ENCODE peak calls at places on chromosomes 2 and 18, in seven cellular contexts. G is neural crest cell; L is fibroblast of pulmonary artery; Z is myocyte; H is AML-193; Q is left lung; U is stimulated activated CD4-positive, alpha-beta T cell treated with anti-CD3 and anti-CD28 coated beads, Interleukin-2, amount 100 ng/mL, for 48 hours. M is an unnamed sample.

GRCh38 chr2:191950132-191950885 is 103.4 kb upstream of the CAVIN2 start:
- DNase-seq in G (no peak), L (peak), Z (peak), H (no peak), Q (no peak), U (no peak), M (no peak)

GRCh38 chr18:68733693-68734092 is 18.8 kb upstream of the TMX3 start:
- DNase-seq in G (no peak), L (no peak), Z (no peak), H (no peak), Q (no peak), U (no peak), M (no peak)

GRCh38 chr2:230941202-230942180 is 16.4 kb upstream of the GPR55 start:
- DNase-seq in G (no peak), L (no peak), Z (no peak), H (no peak), Q (no peak), U (no peak), M (no peak)

GRCh38 chr2:104874230-104874629 is 20.3 kb downstream of the POU3F3 start:
- DNase-seq in G (no peak), L (no peak), Z (no peak), H (no peak), Q (no peak), U (no peak), M (no peak)

GRCh38 chr2:47344890-47345583 is 57.9 kb upstream of the MSH2 start:
- DNase-seq in G (peak), L (peak), Z (peak), H (no peak), Q (peak), U (no peak), M (no peak)

GRCh38 chr2:96207073-96207777 is 1.4 kb downstream of the STARD7 start:
- DNase-seq in G (no peak), L (no peak), Z (no peak), H (no peak), Q (no peak), U (no peak), M (no peak)

GRCh38 chr2:42939411-42940206 is 147.2 kb upstream of the HAAO start:
- DNase-seq in G (no peak), L (no peak), Z (no peak), H (no peak), Q (no peak), U (no peak), M (no peak)

GRCh38 chr2:70029814-70030409 is 57.4 kb upstream of the PCBP1 start:
- DNase-seq in G (no peak), L (peak), Z (peak), H (no peak), Q (peak), U (no peak), M (no peak)

GRCh38 chr18:42706618-42707017 is 408.9 kb downstream of the RIT2 start:
- DNase-seq in G (no peak), L (peak), Z (no peak), H (no peak), Q (no peak), U (no peak), M (no peak)

GRCh38 chr18:77948571-77948970 is 698.9 kb downstream of the GALR1 start:
- DNase-seq in G (no peak), L (no peak), Z (no peak), H (no peak), Q (no peak), U (no peak), M (no peak)

GRCh38 chr2:74373189-74373588 is 6.9 kb downstream of the DCTN1 start:
- DNase-seq in G (no peak), L (no peak), Z (peak), H (no peak), Q (peak), U (no peak), M (no peak)

GRCh38 chr2:141824790-141825189 is 306.0 kb downstream of the LRP1B start:
- DNase-seq in G (no peak), L (no peak), Z (no peak), H (no peak), Q (no peak), U (no peak), M (no peak)

GRCh38 chr2:59027320-59027719 is 786.2 kb upstream of the FANCL start:
- DNase-seq in G (no peak), L (no peak), Z (no peak), H (no peak), Q (no peak), U (no peak), M (no peak)

GRCh38 chr18:52288403-52289004 is 51.5 kb upstream of the DCC start:
- DNase-seq in G (peak), L (peak), Z (no peak), H (peak), Q (no peak), U (no peak), M (peak)

GRCh38 chr2:232525796-232526195 is at the start of gene CHRND:
- DNase-seq in G (no peak), L (no peak), Z (peak), H (no peak), Q (no peak), U (no peak), M (no peak)

GRCh38 chr18:47911877-47912276 is 18.6 kb downstream of the SMAD2 start:
- DNase-seq in G (no peak), L (no peak), Z (no peak), H (no peak), Q (no peak), U (no peak), M (no peak)

GRCh38 chr2:8059255-8059654 is 622.6 kb upstream of the ID2 start:
- DNase-seq in G (no peak), L (no peak), Z (no peak), H (no peak), Q (no peak), U (no peak), M (no peak)

GRCh38 chr2:75606851-75607798 is 39.5 kb upstream of the MRPL19 start:
- DNase-seq in G (no peak), L (peak), Z (peak), H (no peak), Q (peak), U (no peak), M (no peak)

M was measured in Panc1.